ENCODE peak calls at places on chromosomes 16 and 17, in five cellular contexts. X is PC-3, M is right cardiac atrium, Q is T-helper 9 cell, N is left ventricle myocardium inferior. U is an unnamed sample.

GRCh38 chr17:33647976-33648375 is 354.9 kb upstream of the ASIC2 start:
- DNase-seq in M (no peak), Q (no peak), N (no peak), X (no peak), U (no peak)

GRCh38 chr16:6732166-6732565 is 600.5 kb upstream of the RBFOX1 start:
- DNase-seq in Q (no peak), M (no peak), N (no peak), X (no peak), U (no peak)

GRCh38 chr16:51621610-51622009 is 470.5 kb upstream of the SALL1 start:
- DNase-seq in M (no peak), Q (no peak), N (no peak), X (no peak), U (no peak)

GRCh38 chr16:89113661-89114060 is 20.0 kb downstream of the ACSF3 start:
- DNase-seq in Q (no peak), N (peak; percentile 5), M (no peak), X (no peak), U (no peak)

GRCh38 chr17:49783051-49783715 is 5.3 kb upstream of the KAT7 start:
- DNase-seq in M (no peak), X (no peak), Q (no peak), N (peak; percentile 42), U (no peak)

GRCh38 chr16:22075043-22075757 is 17.1 kb upstream of the VWA3A start:
- DNase-seq in M (no peak), Q (no peak), X (peak; percentile 30), N (no peak), U (no peak)

GRCh38 chr17:38750312-38751121 is 2.0 kb upstream of the PSMB3 start:
- DNase-seq in Q (no peak), N (no peak), X (peak; percentile 41), M (no peak), U (peak; percentile 50)

GRCh38 chr17:74145756-74146155 is 57.7 kb upstream of the RPL38 start:
- DNase-seq in X (no peak), M (no peak), N (no peak), Q (no peak), U (no peak)

GRCh38 chr17:68452724-68453290 is 4.5 kb downstream of the WIPI1 start:
- DNase-seq in M (no peak), X (no peak), N (no peak), Q (no peak), U (no peak)

GRCh38 chr17:35586569-35587073 is 501 bp upstream of the AP2B1 start:
- DNase-seq in N (no peak), M (no peak), X (no peak), Q (no peak), U (no peak)

GRCh38 chr16:87850009-87851006 is 19.0 kb downstream of the SLC7A5 start:
- DNase-seq in Q (peak; percentile 75), M (peak; percentile 61), X (peak; percentile 58), N (peak; percentile 60), U (peak; percentile 91)

U was measured in HepG2.